ENCODE peak calls at places on chromosomes 7 and 10, in ten cellular contexts. L is aorta; D is activated T-cell treated with anti-CD3 and anti-CD28 coated beads, Interleukin-2, amount 50 U/mL, for 72 hours; Z is gastroesophageal sphincter; Q is foreskin keratinocyte; P is T-helper 17 cell; A is heart left ventricle; E is stimulated activated memory B cell treated with anti-CD40 and anti-IgM and Interleukin-4, amounts not matched to agents 10 μg/mL and 1 μg/mL and 100 μg/mL, for 72 hours; T is activated CD8-positive, alpha-beta T cell treated with anti-CD3 and anti-CD28 coated beads, Interleukin-2, amount 10 ng/mL, durations not matched to agents 7 days and 5 days; X is mucosa of descending colon. R is an unnamed sample.

GRCh38 chr7:1289681-1290261 is 57.1 kb downstream of the UNCX start:
- ATAC-seq in A (no peak), E (no peak), Q (no peak), P (no peak), Z (no peak), L (no peak), X (no peak), T (no peak), D (no peak), R (no peak)

GRCh38 chr7:135617781-135618180 is 44.5 kb upstream of the STMP1 start:
- ATAC-seq in E (no peak), D (no peak), A (no peak), T (no peak), L (no peak), Q (no peak), P (no peak), Z (no peak), X (no peak), R (no peak)

GRCh38 chr7:132779164-132779563 is 202.9 kb upstream of the PLXNA4 start:
- ATAC-seq in X (no peak), A (no peak), P (no peak), D (peak), L (no peak), E (no peak), Q (peak), Z (no peak), T (no peak), R (no peak)

GRCh38 chr7:47373871-47374451 is 207.9 kb downstream of the TNS3 start:
- ATAC-seq in L (no peak), D (no peak), P (no peak), X (no peak), T (no peak), Q (no peak), A (peak), Z (no peak), E (no peak), R (no peak)

GRCh38 chr7:95687759-95688343 is 84.5 kb upstream of the DYNC1I1 start:
- ATAC-seq in L (no peak), T (no peak), P (no peak), E (no peak), Z (no peak), X (peak), D (no peak), Q (peak), A (peak), R (no peak)

GRCh38 chr7:43869898-43870240 is 552 bp upstream of the MRPS24 start:
- ATAC-seq in X (no peak), D (peak), A (no peak), E (peak), P (peak), Q (peak), L (peak), T (no peak), Z (peak), R (no peak)

GRCh38 chr10:110268442-110268841 is 36.3 kb downstream of the SMNDC1 start:
- ATAC-seq in D (no peak), L (no peak), E (no peak), Z (no peak), Q (no peak), P (no peak), A (peak), X (no peak), T (no peak), R (no peak)

GRCh38 chr10:127044191-127044590 is 139.0 kb downstream of the DOCK1 start:
- ATAC-seq in X (peak), A (no peak), D (no peak), Q (peak), P (no peak), L (no peak), E (no peak), Z (no peak), T (no peak), R (peak)

GRCh38 chr7:20364815-20365214 is 34.1 kb downstream of the ITGB8 start:
- ATAC-seq in D (no peak), P (no peak), Q (no peak), T (no peak), L (no peak), E (no peak), A (no peak), Z (no peak), X (no peak), R (no peak)

GRCh38 chr7:135169141-135169935 is 1.2 kb downstream of the CYREN start:
- ATAC-seq in Q (peak), E (peak), A (no peak), T (peak), P (peak), L (no peak), D (peak), Z (no peak), X (peak), R (peak)

GRCh38 chr10:12394236-12395033 is 45.1 kb downstream of the CAMK1D start:
- ATAC-seq in L (no peak), T (no peak), P (no peak), Q (no peak), Z (no peak), A (no peak), X (peak), D (no peak), E (no peak), R (no peak)

GRCh38 chr10:124211921-124212320 is 118.5 kb upstream of the CHST15 start:
- ATAC-seq in T (no peak), E (no peak), Q (peak), Z (no peak), D (no peak), A (no peak), L (no peak), P (no peak), X (no peak), R (no peak)

GRCh38 chr7:2259480-2259879 is 17.5 kb downstream of the NUDT1 start:
- ATAC-seq in X (no peak), P (no peak), L (no peak), E (peak), Z (no peak), D (no peak), Q (no peak), A (no peak), T (no peak), R (no peak)

GRCh38 chr7:151245360-151246160 is 2.9 kb downstream of the SMARCD3 start:
- ATAC-seq in D (peak), Z (peak), T (peak), E (peak), L (peak), P (peak), X (peak), A (peak), Q (peak), R (peak)

GRCh38 chr10:77827383-77827782 is 99.2 kb downstream of the DLG5 start:
- ATAC-seq in A (no peak), Q (no peak), X (no peak), E (no peak), D (no peak), T (no peak), Z (no peak), L (no peak), P (no peak), R (no peak)

GRCh38 chr10:99996934-99997648 is 12.7 kb downstream of the DNMBP start:
- ATAC-seq in A (peak), P (no peak), Z (no peak), X (no peak), D (no peak), L (no peak), T (no peak), E (no peak), Q (no peak), R (no peak)

GRCh38 chr7:92609921-92610518 is 19.8 kb upstream of the FAM133B start:
- ATAC-seq in P (peak), Z (no peak), Q (peak), A (no peak), X (peak), T (peak), D (peak), L (no peak), E (no peak), R (no peak)

GRCh38 chr7:70520604-70521003 is 611.3 kb upstream of the GALNT17 start:
- ATAC-seq in D (no peak), L (no peak), A (no peak), T (no peak), E (no peak), Z (no peak), X (no peak), P (no peak), Q (no peak), R (no peak)

GRCh38 chr7:151511270-151511669 is 8.4 kb downstream of the RHEB start:
- ATAC-seq in Q (no peak), A (no peak), X (no peak), T (no peak), P (no peak), Z (no peak), L (no peak), D (no peak), E (no peak), R (no peak)

GRCh38 chr7:2715341-2716231 is 27.6 kb downstream of the AMZ1 start:
- ATAC-seq in D (peak), L (no peak), P (peak), A (peak), Z (no peak), T (peak), X (no peak), E (peak), Q (no peak), R (no peak)

GRCh38 chr7:128903621-128904361 is 6.7 kb downstream of the KCP start:
- ATAC-seq in Z (no peak), P (peak), A (peak), X (no peak), Q (no peak), L (no peak), D (no peak), E (no peak), T (no peak), R (peak)

GRCh38 chr10:13852872-13853271 is 266.1 kb downstream of the PRPF18 start:
- ATAC-seq in E (no peak), X (no peak), P (no peak), D (no peak), T (no peak), A (peak), Z (peak), Q (no peak), L (peak), R (no peak)

GRCh38 chr10:58622286-58622685 is 109.6 kb downstream of the BICC1 start:
- ATAC-seq in E (no peak), A (no peak), Z (no peak), L (no peak), P (no peak), Q (no peak), X (no peak), D (no peak), T (no peak), R (no peak)

GRCh38 chr10:28581916-28582315 is 49.0 kb downstream of the WAC start:
- ATAC-seq in Z (no peak), Q (no peak), T (peak), A (no peak), X (no peak), E (no peak), L (no peak), P (peak), D (peak), R (no peak)

GRCh38 chr7:16881809-16882208 is at the start of gene AGR3:
- ATAC-seq in D (no peak), L (no peak), E (no peak), Z (no peak), X (peak), T (no peak), A (no peak), Q (peak), P (no peak), R (no peak)

GRCh38 chr10:30784521-30784895 is 155.0 kb upstream of the LYZL2 start:
- ATAC-seq in D (peak), Z (peak), E (no peak), T (no peak), X (peak), Q (no peak), P (peak), L (peak), A (no peak), R (no peak)

GRCh38 chr10:132395704-132396494 is 1.1 kb upstream of the PWWP2B start:
- ATAC-seq in Q (no peak), D (peak), Z (peak), P (peak), X (peak), A (peak), E (peak), L (peak), T (peak), R (peak)

GRCh38 chr7:158315881-158316280 is 271.7 kb downstream of the PTPRN2 start:
- ATAC-seq in E (no peak), P (no peak), D (no peak), Q (no peak), Z (no peak), A (no peak), L (no peak), X (no peak), T (no peak), R (no peak)

GRCh38 chr10:131546086-131546810 is 234.7 kb upstream of the TCERG1L start:
- ATAC-seq in Z (no peak), X (no peak), D (no peak), L (no peak), T (no peak), Q (no peak), A (no peak), E (peak), P (no peak), R (no peak)

GRCh38 chr10:2543142-2543886 is 524.0 kb upstream of the PFKP start:
- ATAC-seq in X (no peak), Z (no peak), A (no peak), Q (no peak), L (no peak), D (peak), T (no peak), P (no peak), E (no peak), R (no peak)

R was measured in esophagus mucosa.